ENCODE peak calls at places on chromosomes 5 and 9, in four cellular contexts. B is astrocyte, C is adrenal gland, U is brain microvascular endothelial cell. W is an unnamed sample.

GRCh38 chr5:133229931-133230664 is 178.3 kb downstream of the HSPA4 start:
- DNase-seq in B (peak; percentile 56), C (peak; percentile 27), U (no peak), W (no peak)

GRCh38 chr9:136694163-136694864 is 7.1 kb upstream of the AGPAT2 start:
- DNase-seq in B (no peak), C (no peak), U (no peak), W (no peak)

GRCh38 chr5:90169078-90169477 is 240.5 kb downstream of the CETN3 start:
- DNase-seq in C (no peak), B (no peak), U (no peak), W (no peak)

GRCh38 chr5:135568923-135569360 is 9.8 kb downstream of the CXCL14 start:
- DNase-seq in U (no peak), B (no peak), C (no peak), W (no peak)

GRCh38 chr9:119268985-119269384 is 100.2 kb downstream of the BRINP1 start:
- DNase-seq in B (peak; percentile 81), C (no peak), U (no peak), W (no peak)

GRCh38 chr5:149117970-149118369 is 23.3 kb upstream of the ABLIM3 start:
- DNase-seq in U (no peak), B (no peak), C (no peak), W (no peak)

GRCh38 chr5:66744040-66744439 is 147.8 kb downstream of the MAST4 start:
- DNase-seq in C (peak; percentile 64), U (peak; percentile 88), B (peak; percentile 70), W (no peak)

GRCh38 chr5:93886917-93887361 is 145.5 kb upstream of the POU5F2 start:
- DNase-seq in C (no peak), U (peak; percentile 13), B (no peak), W (no peak)

GRCh38 chr9:93575706-93576295 is 583 bp upstream of the PHF2 start:
- DNase-seq in U (no peak), B (no peak), C (peak; percentile 73), W (peak; percentile 15)

GRCh38 chr5:6470672-6471071 is 22.0 kb downstream of the UBE2QL1 start:
- DNase-seq in U (no peak), B (no peak), C (no peak), W (no peak)

GRCh38 chr9:27528886-27529315 is 713 bp downstream of the MOB3B start:
- DNase-seq in C (peak; percentile 64), U (no peak), B (peak; percentile 2), W (no peak)

GRCh38 chr5:9197881-9198260 is 348.0 kb downstream of the SEMA5A start:
- DNase-seq in B (peak; percentile 61), U (peak; percentile 69), C (no peak), W (peak; percentile 62)

GRCh38 chr5:172414618-172415599 is 39.4 kb downstream of the SH3PXD2B start:
- DNase-seq in B (no peak), U (no peak), C (peak; percentile 88), W (no peak)

GRCh38 chr5:97383996-97384395 is 200.9 kb upstream of the RIOK2 start:
- DNase-seq in B (peak; percentile 41), U (peak; percentile 32), C (no peak), W (peak; percentile 25)

GRCh38 chr5:142981886-142982820 is 212.0 kb downstream of the ARHGAP26 start:
- DNase-seq in U (peak; percentile 69), C (peak; percentile 85), B (peak; percentile 95), W (peak; percentile 82)

GRCh38 chr5:84450617-84451414 is 66.1 kb upstream of the EDIL3 start:
- DNase-seq in C (no peak), U (no peak), B (no peak), W (no peak)

GRCh38 chr9:106888992-106889631 is 26.1 kb downstream of the ZNF462 start:
- DNase-seq in U (no peak), C (no peak), B (no peak), W (no peak)

GRCh38 chr5:87151547-87151946 is 116.1 kb upstream of the RASA1 start:
- DNase-seq in U (peak; percentile 74), C (no peak), B (peak; percentile 99), W (peak; percentile 94)

GRCh38 chr9:17171309-17172094 is 36.7 kb downstream of the CNTLN start:
- DNase-seq in U (no peak), B (no peak), C (no peak), W (no peak)

GRCh38 chr9:63817622-63818518 is 1467.1 kb downstream of the FOXD4L5 start:
- DNase-seq in B (peak; percentile 9), U (peak; percentile 39), C (peak; percentile 81), W (peak; percentile 36)

GRCh38 chr9:68455436-68455835 is 85.2 kb downstream of the TMEM252 start:
- DNase-seq in B (no peak), C (no peak), U (no peak), W (no peak)

GRCh38 chr9:110911659-110912473 is 126.4 kb downstream of the LPAR1 start:
- DNase-seq in U (peak; percentile 41), C (peak; percentile 61), B (peak; percentile 52), W (peak; percentile 41)

GRCh38 chr9:127214421-127215265 is 49.9 kb upstream of the GARNL3 start:
- DNase-seq in C (peak; percentile 85), U (peak; percentile 40), B (peak; percentile 38), W (peak; percentile 28)

GRCh38 chr5:126525630-126526245 is 69.3 kb downstream of the ALDH7A1 start:
- DNase-seq in B (no peak), C (peak; percentile 85), U (no peak), W (no peak)

GRCh38 chr5:145245354-145245753 is 589.8 kb downstream of the PRELID2 start:
- DNase-seq in C (no peak), U (peak; percentile 44), B (no peak), W (no peak)

GRCh38 chr5:38803246-38803645 is 42.6 kb upstream of the OSMR start:
- DNase-seq in C (no peak), U (no peak), B (no peak), W (no peak)
- TF ChIP-seq CTCF in C (no peak), U (no peak), B (no peak), W (no peak)

GRCh38 chr5:137778772-137779564 is 24.8 kb upstream of the HNRNPA0 start:
- DNase-seq in U (no peak), C (no peak), B (peak; percentile 7), W (no peak)
- TF ChIP-seq CTCF in U (peak; percentile 71), C (peak; percentile 85), B (peak; percentile 76), W (peak; percentile 88)

DNA sequence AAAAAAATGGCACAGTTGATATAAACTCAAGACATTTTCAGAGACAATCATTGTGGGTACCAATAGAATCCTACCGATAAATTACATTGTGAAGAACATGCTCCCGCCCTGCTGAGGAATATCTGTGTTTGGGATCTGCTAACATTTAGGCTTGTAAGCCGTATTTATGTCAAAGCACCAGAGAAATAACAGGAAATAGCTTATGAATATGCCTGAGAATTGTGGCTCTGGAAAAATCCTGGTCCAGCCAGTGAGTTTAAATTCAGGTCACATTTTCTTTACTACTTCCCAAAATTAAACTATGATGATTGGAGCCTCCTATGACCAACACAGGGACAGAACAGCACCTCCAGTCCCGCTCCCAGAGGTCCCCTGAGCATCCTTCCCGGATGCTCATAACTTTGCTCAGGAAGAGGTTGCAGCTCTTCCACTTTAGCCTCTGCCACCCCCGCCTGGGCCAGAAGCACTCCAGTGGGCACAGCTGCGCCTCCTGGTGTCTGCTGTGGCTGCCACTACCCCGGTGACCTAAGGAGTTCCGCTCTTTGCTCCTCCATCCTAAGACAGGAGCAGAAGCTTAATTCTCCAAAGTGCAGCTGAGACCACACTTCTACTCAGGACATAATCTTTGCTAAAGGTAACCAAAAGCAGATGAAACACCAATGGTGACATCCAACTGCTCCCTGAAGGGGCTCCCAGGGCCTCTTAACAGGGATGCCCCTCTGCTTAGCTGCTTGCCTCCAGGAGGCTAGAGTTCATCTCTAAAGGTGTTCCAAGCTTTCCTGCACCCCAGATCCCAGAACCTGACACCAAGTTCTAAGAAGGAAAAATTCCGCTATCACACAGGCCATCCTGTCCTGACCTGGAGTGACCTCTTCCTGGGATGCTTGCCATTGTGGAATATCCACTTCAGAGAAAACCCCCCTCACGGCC is 58.8 kb downstream of the SLC1A1 start:
- DNase-seq in U (no peak), B (no peak), C (no peak), W (peak; percentile 11)
- TF ChIP-seq CTCF in U (peak; percentile 64), B (no peak), C (no peak), W (peak; percentile 73)

GRCh38 chr9:83034587-83034986 is 28.4 kb downstream of the RASEF start:
- DNase-seq in C (no peak), B (peak; percentile 75), U (peak; percentile 28), W (peak; percentile 28)
- TF ChIP-seq CTCF in C (no peak), B (no peak), U (peak; percentile 16), W (no peak)

GRCh38 chr9:10858817-10859216 is 246.0 kb upstream of the PTPRD start:
- DNase-seq in U (no peak), C (no peak), B (no peak), W (no peak)

GRCh38 chr9:10855847-10856246 is 243.0 kb upstream of the PTPRD start:
- DNase-seq in B (no peak), C (no peak), U (peak; percentile 33), W (no peak)
- TF ChIP-seq CTCF in B (peak; percentile 31), C (peak; percentile 27), U (peak; percentile 64), W (peak; percentile 46)

DNA sequence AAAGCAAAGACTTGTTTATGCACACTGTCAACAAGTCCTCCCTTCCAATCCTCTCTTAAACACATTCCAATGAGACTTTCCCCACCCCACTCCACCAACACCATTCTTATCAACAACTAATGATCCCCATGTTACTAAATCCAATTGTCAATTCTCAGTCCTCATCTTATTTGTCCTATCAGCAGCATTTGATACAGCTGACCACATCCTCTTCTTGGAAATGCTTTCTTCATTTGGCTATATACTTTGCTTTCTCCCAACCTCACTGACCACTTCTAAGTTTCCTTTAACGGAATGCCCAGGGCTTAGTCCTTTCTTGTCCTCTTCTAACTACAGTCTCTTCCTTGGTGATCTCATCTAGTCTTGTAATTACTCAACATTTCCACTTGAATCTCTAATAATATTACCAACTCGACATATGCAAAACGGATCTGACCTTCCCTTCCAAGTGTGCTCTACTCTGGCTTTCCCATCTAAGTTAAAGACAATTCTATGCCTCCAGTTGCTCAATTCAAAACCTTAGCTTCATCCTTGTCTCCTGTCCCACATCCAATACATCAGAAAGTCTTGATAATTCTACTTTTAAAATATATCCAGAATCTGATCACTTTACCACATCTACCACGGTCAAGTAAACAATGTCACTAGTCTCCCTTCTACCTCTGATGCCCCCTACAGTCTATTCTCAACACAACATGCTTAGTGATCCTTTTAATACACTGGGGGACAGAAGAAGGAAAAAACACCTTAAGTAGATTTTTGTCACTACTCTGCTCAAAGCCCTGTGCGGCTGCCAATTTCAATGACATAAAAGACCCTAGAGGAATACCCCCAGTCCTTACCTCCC is 25.5 kb downstream of the AGTPBP1 start:
- DNase-seq in U (no peak), B (no peak), C (no peak), W (no peak)
- TF ChIP-seq CTCF in U (no peak), B (no peak), C (no peak), W (peak; percentile 37)

DNA sequence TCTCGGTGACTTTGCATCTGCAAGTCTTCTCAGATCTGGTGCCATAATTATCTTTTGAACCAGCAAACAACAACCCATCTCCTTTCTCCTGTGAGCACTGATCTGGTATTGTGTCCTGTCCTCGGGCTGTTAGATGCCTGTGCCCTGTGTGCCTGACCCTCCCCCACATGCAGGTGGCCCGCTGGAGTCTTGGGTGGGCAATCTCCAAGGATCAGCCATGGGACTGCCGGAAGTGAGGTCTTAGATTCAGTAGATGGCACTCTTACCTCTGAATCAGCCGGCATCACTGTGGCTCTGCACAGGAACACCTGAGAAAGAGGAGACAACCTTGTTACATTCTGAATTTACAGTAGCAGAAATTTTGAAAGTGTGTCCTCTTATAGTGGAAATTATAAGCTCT is 172.4 kb downstream of the IRX2 start:
- DNase-seq in U (no peak), C (no peak), B (no peak), W (no peak)
- TF ChIP-seq CTCF in U (no peak), C (no peak), B (no peak), W (no peak)